ENCODE peak calls at places on chromosomes 2 and 18, in eight cellular contexts. F is fibroblast of gingiva; Q is DND-41; O is stimulated activated CD4-positive, alpha-beta T cell treated with anti-CD3 and anti-CD28 coated beads, TNF-alpha, amount 100 ng/mL, for 1 hour; A is GM23248; Z is NCI-H1092; W is psoas muscle; V is cardiac fibroblast. L is an unnamed sample.

GRCh38 chr18:31741096-31741735 is 19.5 kb downstream of the SLC25A52 start:
- DNase-seq in Z (peak; percentile 21), F (no peak), W (no peak), O (peak; percentile 21), V (peak; percentile 59), A (peak; percentile 33), Q (peak; percentile 51), L (peak; percentile 37)

GRCh38 chr2:85319811-85320210 is 8.0 kb downstream of the TGOLN2 start:
- DNase-seq in A (no peak), W (no peak), O (no peak), Z (no peak), Q (no peak), V (no peak), F (no peak), L (no peak)

GRCh38 chr2:240435955-240436625 is 627 bp downstream of the GPC1 start:
- DNase-seq in V (peak; percentile 26), F (no peak), A (peak; percentile 61), Z (no peak), W (peak; percentile 63), O (no peak), Q (no peak), L (no peak)

GRCh38 chr2:79938648-79939047 is 365.9 kb downstream of the LRRTM1 start:
- DNase-seq in A (no peak), Q (no peak), Z (no peak), V (no peak), O (no peak), W (no peak), F (no peak), L (no peak)

GRCh38 chr2:65019675-65020195 is 30.5 kb downstream of the SLC1A4 start:
- DNase-seq in A (no peak), F (no peak), W (no peak), V (no peak), O (no peak), Z (no peak), Q (no peak), L (no peak)

GRCh38 chr18:22639026-22639463 is 221.3 kb upstream of the CTAGE1 start:
- DNase-seq in F (peak; percentile 87), V (peak; percentile 88), Z (no peak), W (no peak), Q (no peak), A (peak; percentile 73), O (no peak), L (no peak)

GRCh38 chr2:47890711-47891368 is 15.5 kb downstream of the FBXO11 start:
- DNase-seq in O (no peak), A (no peak), Z (no peak), W (no peak), V (no peak), F (peak; percentile 41), Q (no peak), L (no peak)

GRCh38 chr18:8301427-8302172 is 307.6 kb upstream of the RAB12 start:
- DNase-seq in Q (no peak), O (no peak), Z (peak; percentile 65), V (peak; percentile 27), A (no peak), F (no peak), W (no peak), L (peak; percentile 24)

GRCh38 chr2:43239981-43240761 is 13.8 kb upstream of the ZFP36L2 start:
- DNase-seq in W (no peak), Z (no peak), V (no peak), O (no peak), A (no peak), Q (no peak), F (no peak), L (no peak)

GRCh38 chr18:48295586-48296311 is 113.4 kb downstream of the ZBTB7C start:
- DNase-seq in A (peak; percentile 13), V (peak; percentile 16), O (no peak), Z (peak; percentile 58), Q (no peak), F (no peak), W (no peak), L (no peak)

GRCh38 chr2:226794751-226795171 is 4.9 kb downstream of the IRS1 start:
- DNase-seq in A (peak; percentile 74), Z (no peak), Q (no peak), O (no peak), V (peak; percentile 80), F (peak; percentile 78), W (no peak), L (no peak)

GRCh38 chr2:54545700-54546450 is 89.7 kb downstream of the SPTBN1 start:
- DNase-seq in O (no peak), V (peak; percentile 33), Z (no peak), Q (no peak), A (peak; percentile 68), W (no peak), F (peak; percentile 27), L (no peak)

GRCh38 chr18:49846263-49846662 is 32.9 kb upstream of the ACAA2 start:
- DNase-seq in W (no peak), Z (no peak), Q (no peak), A (peak; percentile 87), O (no peak), V (peak; percentile 42), F (peak; percentile 30), L (no peak)

GRCh38 chr18:8341481-8342230 is 267.6 kb upstream of the RAB12 start:
- DNase-seq in V (peak; percentile 72), O (no peak), F (peak; percentile 38), W (no peak), Q (no peak), A (peak; percentile 20), Z (no peak), L (no peak)

GRCh38 chr2:43511199-43511598 is 84.6 kb downstream of the THADA start:
- DNase-seq in F (no peak), O (no peak), W (no peak), Z (no peak), A (no peak), Q (no peak), V (no peak), L (no peak)

GRCh38 chr2:24350826-24351626 is 9.3 kb downstream of the ITSN2 start:
- DNase-seq in V (no peak), Q (no peak), W (no peak), O (no peak), A (no peak), F (no peak), Z (no peak), L (no peak)

GRCh38 chr18:76349067-76349715 is 145.9 kb downstream of the ZNF516 start:
- DNase-seq in F (peak; percentile 48), V (peak; percentile 77), A (peak; percentile 75), Q (peak; percentile 80), W (peak; percentile 70), O (peak; percentile 51), Z (peak; percentile 88), L (peak; percentile 57)

GRCh38 chr2:437180-437579 is 149.3 kb upstream of the ALKAL2 start:
- DNase-seq in F (no peak), A (no peak), O (no peak), W (no peak), Q (no peak), V (no peak), Z (no peak), L (no peak)

GRCh38 chr2:181105562-181105961 is 125.2 kb downstream of the UBE2E3 start:
- DNase-seq in V (no peak), Z (no peak), F (no peak), A (no peak), W (no peak), Q (no peak), O (no peak), L (no peak)

GRCh38 chr18:77851798-77852197 is 602.1 kb downstream of the GALR1 start:
- DNase-seq in V (no peak), F (no peak), A (no peak), W (no peak), Q (no peak), O (no peak), Z (no peak), L (no peak)

GRCh38 chr18:78632111-78632541 is 347.5 kb upstream of the SALL3 start:
- DNase-seq in A (peak; percentile 14), F (no peak), W (no peak), O (no peak), Z (no peak), Q (no peak), V (no peak), L (no peak)

GRCh38 chr2:157787364-157787938 is 88.7 kb downstream of the ACVR1 start:
- DNase-seq in W (no peak), V (no peak), F (no peak), Q (no peak), O (no peak), Z (no peak), A (no peak), L (no peak)

GRCh38 chr2:101418704-101419663 is 31.7 kb upstream of the CREG2 start:
- DNase-seq in O (peak; percentile 16), A (peak; percentile 82), Q (peak; percentile 70), V (peak; percentile 86), Z (peak; percentile 8), W (no peak), F (peak; percentile 60), L (peak; percentile 75)

GRCh38 chr2:170878061-170878460 is 51.0 kb upstream of the GORASP2 start:
- DNase-seq in F (no peak), Q (no peak), V (no peak), A (peak; percentile 62), W (no peak), Z (no peak), O (no peak), L (no peak)

GRCh38 chr18:37471619-37472018 is 94.0 kb downstream of the CELF4 start:
- DNase-seq in A (no peak), W (no peak), Z (peak; percentile 18), V (no peak), Q (no peak), O (no peak), F (no peak), L (no peak)

GRCh38 chr2:205769494-205769848 is 87.2 kb downstream of the NRP2 start:
- DNase-seq in V (peak; percentile 74), F (peak; percentile 46), O (no peak), W (no peak), Q (no peak), Z (no peak), A (peak; percentile 47), L (no peak)

GRCh38 chr2:144513388-144514100 is 6.4 kb downstream of the ZEB2 start:
- DNase-seq in O (no peak), F (peak; percentile 92), Z (no peak), Q (no peak), V (peak; percentile 92), W (peak; percentile 56), A (peak; percentile 72), L (no peak)

GRCh38 chr2:64101141-64101591 is 43.1 kb downstream of the PELI1 start:
- DNase-seq in Z (no peak), O (no peak), F (no peak), Q (no peak), A (peak; percentile 59), W (no peak), V (peak; percentile 75), L (peak; percentile 16)

GRCh38 chr2:75012080-75012479 is 53.6 kb downstream of the POLE4 start:
- DNase-seq in Z (no peak), W (no peak), O (no peak), V (no peak), Q (no peak), A (no peak), F (no peak), L (no peak)

GRCh38 chr2:165067958-165068612 is 112.8 kb upstream of the SLC38A11 start:
- DNase-seq in F (peak; percentile 30), Z (peak; percentile 88), V (peak; percentile 62), A (peak; percentile 67), W (no peak), Q (peak; percentile 68), O (no peak), L (peak; percentile 84)

GRCh38 chr2:207048421-207048820 is 109.1 kb downstream of the CPO start:
- DNase-seq in A (no peak), F (no peak), W (no peak), Q (no peak), V (no peak), O (no peak), Z (no peak), L (no peak)

GRCh38 chr2:191724015-191724414 is 46.1 kb downstream of the NABP1 start:
- DNase-seq in A (no peak), F (no peak), Q (no peak), V (no peak), W (no peak), O (no peak), Z (no peak), L (no peak)

GRCh38 chr2:31810200-31810917 is 200.4 kb downstream of the MEMO1 start:
- DNase-seq in O (no peak), F (no peak), Q (no peak), A (no peak), Z (no peak), V (no peak), W (no peak), L (no peak)

GRCh38 chr2:107556038-107556627 is 270.6 kb upstream of the RGPD4 start:
- DNase-seq in O (no peak), W (no peak), Q (no peak), Z (no peak), A (no peak), F (no peak), V (no peak), L (no peak)

L was measured in Jurkat, Clone E6-1.